ENCODE peak calls at places on chromosomes 16 and 17, in four cellular contexts. One of them, this sample, is unnamed.

GRCh38 chr16:88705076-88705684 is 1.0 kb downstream of the RNF166 start:
- DNase-seq in hippocampal formation: no peak
- DNase-seq in uterus: no peak
- DNase-seq in GM12864: no peak
- DNase-seq in this sample: peak

GRCh38 chr16:67101301-67101675 is 8.5 kb upstream of the PHAF1 start:
- DNase-seq in hippocampal formation: no peak
- DNase-seq in GM12864: no peak
- DNase-seq in uterus: no peak
- DNase-seq in this sample: no peak

GRCh38 chr17:80952291-80952690 is 39.4 kb upstream of the CHMP6 start:
- DNase-seq in hippocampal formation: no peak
- DNase-seq in uterus: no peak
- DNase-seq in GM12864: no peak
- DNase-seq in this sample: no peak

GRCh38 chr16:87086575-87086974 is 230.6 kb downstream of the C16orf95 start:
- DNase-seq in uterus: no peak
- DNase-seq in hippocampal formation: no peak
- DNase-seq in GM12864: no peak
- DNase-seq in this sample: no peak

GRCh38 chr17:67574658-67575293 is 143.0 kb upstream of the NOL11 start:
- DNase-seq in hippocampal formation: no peak
- DNase-seq in GM12864: no peak
- DNase-seq in uterus: no peak
- DNase-seq in this sample: no peak

GRCh38 chr17:9522074-9522473 is 53.5 kb downstream of the STX8 start:
- DNase-seq in uterus: peak
- DNase-seq in hippocampal formation: peak
- DNase-seq in GM12864: no peak
- DNase-seq in this sample: no peak

GRCh38 chr17:56292010-56292409 is 138.7 kb downstream of the ANKFN1 start:
- DNase-seq in hippocampal formation: no peak
- DNase-seq in GM12864: no peak
- DNase-seq in uterus: no peak
- DNase-seq in this sample: no peak

GRCh38 chr17:45353047-45353446 is 36.2 kb upstream of the MAP3K14 start:
- DNase-seq in hippocampal formation: no peak
- DNase-seq in uterus: peak
- DNase-seq in GM12864: peak
- DNase-seq in this sample: no peak

GRCh38 chr17:1488826-1489275 is 3.6 kb downstream of the MYO1C start:
- DNase-seq in GM12864: no peak
- DNase-seq in hippocampal formation: no peak
- DNase-seq in uterus: no peak
- DNase-seq in this sample: no peak

GRCh38 chr16:65065031-65065430 is 56.8 kb downstream of the CDH11 start:
- DNase-seq in uterus: no peak
- DNase-seq in hippocampal formation: no peak
- DNase-seq in GM12864: no peak
- DNase-seq in this sample: no peak

GRCh38 chr16:18965555-18965954 is 18.2 kb upstream of the TMC7 start:
- DNase-seq in uterus: no peak
- DNase-seq in hippocampal formation: no peak
- DNase-seq in GM12864: no peak
- DNase-seq in this sample: no peak

GRCh38 chr17:49260011-49260921 is 29.7 kb upstream of the PHOSPHO1 start:
- DNase-seq in uterus: peak
- DNase-seq in GM12864: peak
- DNase-seq in hippocampal formation: no peak
- DNase-seq in this sample: peak

GRCh38 chr16:73560497-73560896 is 512.6 kb upstream of the ZFHX3 start:
- DNase-seq in GM12864: no peak
- DNase-seq in hippocampal formation: no peak
- DNase-seq in uterus: no peak
- DNase-seq in this sample: no peak

GRCh38 chr17:71966459-71967313 is 154.1 kb upstream of the SOX9 start:
- DNase-seq in uterus: no peak
- DNase-seq in hippocampal formation: no peak
- DNase-seq in GM12864: no peak
- DNase-seq in this sample: no peak

GRCh38 chr16:56610609-56611111 is 2.3 kb downstream of the MT2A start:
- DNase-seq in hippocampal formation: no peak
- DNase-seq in uterus: no peak
- DNase-seq in GM12864: no peak
- DNase-seq in this sample: no peak

GRCh38 chr17:74205274-74205673 is 1.8 kb downstream of the RPL38 start:
- DNase-seq in uterus: no peak
- DNase-seq in GM12864: no peak
- DNase-seq in hippocampal formation: no peak
- DNase-seq in this sample: no peak